ENCODE peak calls at places on chromosomes 12 and 14, in nine cellular contexts. V is stomach, G is choroid plexus epithelial cell, I is osteoblast, P is HCT116, R is left ventricle myocardium inferior, Q is adrenal gland, X is tibial nerve, W is right atrium auricular region. M is an unnamed sample.
A peak's percentile ranks its signal among the peaks of the same experiment; 100 is the strongest.

GRCh38 chr12:65740873-65741600 is 83.2 kb upstream of the HMGA2 start:
- DNase-seq in V (peak; percentile 83), G (peak; percentile 87), I (peak; percentile 99), P (no peak), R (peak; percentile 81), Q (peak; percentile 52), X (peak; percentile 71), W (no peak), M (peak; percentile 68)

GRCh38 chr12:21940972-21941521 is at the start of gene ABCC9:
- DNase-seq in V (peak; percentile 28), G (peak; percentile 29), I (peak; percentile 58), P (no peak), R (peak; percentile 68), Q (peak; percentile 45), X (peak; percentile 40), W (peak; percentile 62), M (peak; percentile 59)

GRCh38 chr14:68705741-68706283 is 87.1 kb downstream of the ZFP36L1 start:
- DNase-seq in V (peak; percentile 76), G (no peak), I (no peak), P (no peak), R (no peak), Q (no peak), X (no peak), W (no peak), M (no peak)

GRCh38 chr14:99756796-99757195 is 36.4 kb upstream of the EML1 start:
- DNase-seq in V (no peak), G (no peak), I (peak; percentile 50), P (no peak), R (no peak), Q (no peak), X (no peak), W (no peak), M (no peak)

GRCh38 chr12:96529912-96530311 is 40.5 kb downstream of the CFAP54 start:
- DNase-seq in V (no peak), G (no peak), I (no peak), P (no peak), R (no peak), Q (no peak), X (no peak), W (no peak), M (no peak)

GRCh38 chr12:3988519-3989217 is 115.5 kb upstream of the PARP11 start:
- DNase-seq in V (no peak), G (no peak), I (no peak), P (no peak), R (no peak), Q (no peak), X (no peak), W (no peak), M (no peak)

GRCh38 chr14:87813211-87813610 is 179.8 kb downstream of the GALC start:
- DNase-seq in V (no peak), G (no peak), I (no peak), P (no peak), R (no peak), Q (no peak), X (no peak), W (no peak), M (no peak)

GRCh38 chr14:75566752-75567151 is 11.7 kb upstream of the FLVCR2 start:
- DNase-seq in V (no peak), G (no peak), I (no peak), P (no peak), R (no peak), Q (no peak), X (no peak), W (no peak), M (no peak)

GRCh38 chr12:61750604-61751003 is 509.6 kb upstream of the USP15 start:
- DNase-seq in V (no peak), G (peak; percentile 8), I (no peak), P (no peak), R (no peak), Q (no peak), X (no peak), W (no peak), M (no peak)

GRCh38 chr12:130719263-130719892 is 3.3 kb upstream of the RIMBP2 start:
- DNase-seq in V (no peak), G (no peak), I (no peak), P (no peak), R (no peak), Q (no peak), X (no peak), W (no peak), M (no peak)

GRCh38 chr12:107130830-107131760 is 37.7 kb upstream of the CRY1 start:
- DNase-seq in V (no peak), G (no peak), I (no peak), P (no peak), R (no peak), Q (no peak), X (no peak), W (no peak), M (no peak)

GRCh38 chr12:107131832-107132616 is 38.7 kb upstream of the CRY1 start:
- DNase-seq in V (no peak), G (peak; percentile 79), I (peak; percentile 87), P (peak; percentile 44), R (no peak), Q (peak; percentile 28), X (peak; percentile 60), W (no peak), M (peak; percentile 84)

GRCh38 chr12:107134558-107134957 is 41.2 kb upstream of the CRY1 start:
- DNase-seq in V (no peak), G (no peak), I (no peak), P (peak; percentile 75), R (no peak), Q (no peak), X (no peak), W (no peak), M (no peak)

GRCh38 chr12:107135177-107135576 is 41.8 kb upstream of the CRY1 start:
- DNase-seq in V (no peak), G (no peak), I (peak; percentile 58), P (no peak), R (no peak), Q (no peak), X (no peak), W (no peak), M (no peak)

DNA sequence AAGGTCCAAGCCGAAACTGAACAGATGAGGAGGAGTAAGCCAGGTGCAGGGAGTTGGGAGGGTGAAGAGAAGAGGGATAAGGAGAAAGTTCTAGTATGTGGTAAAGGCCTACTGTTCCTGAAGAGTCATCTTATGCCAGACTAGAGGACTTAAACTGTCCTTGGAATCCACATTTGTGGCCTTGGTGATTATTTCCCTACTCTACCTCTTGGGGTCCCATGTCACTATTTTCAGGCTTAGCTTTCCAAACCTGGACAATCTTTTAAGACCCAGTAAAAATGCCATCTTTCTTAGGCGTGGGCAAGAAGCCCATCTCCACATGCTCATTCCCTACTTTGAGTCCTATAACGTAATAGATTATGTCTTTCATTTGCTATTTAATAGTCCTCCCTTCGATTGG is 40.1 kb upstream of the CRY1 start:
- DNase-seq in V (no peak), G (no peak), I (no peak), P (no peak), R (no peak), Q (no peak), X (no peak), W (no peak), M (no peak)
- TF ChIP-seq CTCF in V (no peak), G (peak; percentile 9), I (no peak), P (no peak), R (no peak), Q (no peak), X (no peak), W (no peak), M (no peak)

GRCh38 chr12:72272731-72273498 is 745 bp downstream of the TRHDE start:
- DNase-seq in V (no peak), G (peak; percentile 55), I (peak; percentile 88), P (no peak), R (no peak), Q (no peak), X (no peak), W (no peak), M (no peak)

GRCh38 chr12:72273499-72273837 is 1.3 kb downstream of the TRHDE start:
- DNase-seq in V (no peak), G (no peak), I (no peak), P (no peak), R (no peak), Q (no peak), X (no peak), W (no peak), M (no peak)

GRCh38 chr12:72275551-72275950 is 3.4 kb downstream of the TRHDE start:
- DNase-seq in V (no peak), G (no peak), I (no peak), P (no peak), R (no peak), Q (no peak), X (no peak), W (no peak), M (no peak)

GRCh38 chr12:72274926-72275325 is 2.8 kb downstream of the TRHDE start:
- DNase-seq in V (no peak), G (peak; percentile 83), I (no peak), P (no peak), R (no peak), Q (no peak), X (no peak), W (no peak), M (peak; percentile 24)

DNA sequence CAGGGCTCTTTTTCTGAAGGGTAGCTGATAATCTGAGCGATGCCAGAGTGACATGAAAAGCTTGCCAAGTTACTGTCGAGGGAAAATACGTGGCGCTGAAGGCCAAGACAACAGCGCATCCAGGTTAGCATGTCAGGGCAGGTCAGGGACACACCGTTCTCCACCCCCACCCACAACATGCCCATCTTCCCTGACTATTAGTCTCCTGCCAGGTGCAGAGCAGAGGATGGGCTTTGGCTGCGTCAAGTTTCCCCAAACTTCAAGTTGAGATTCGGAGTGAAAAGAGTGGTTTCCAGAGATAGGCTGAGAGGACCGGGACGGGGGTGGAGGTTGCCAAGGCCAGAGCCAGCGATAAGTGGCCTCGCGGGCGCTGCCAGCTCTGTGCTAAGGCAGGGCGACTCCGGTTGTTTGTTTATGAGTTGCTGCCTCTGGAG is 1.7 kb downstream of the TRHDE start:
- DNase-seq in V (no peak), G (no peak), I (peak; percentile 78), P (no peak), R (no peak), Q (no peak), X (no peak), W (peak; percentile 59), M (no peak)
- H3K4me3 ChIP-seq in V (peak overlapping the region; percentile 66), G (peak overlapping the region; percentile 77), I (peak overlapping the region; percentile 78), P (peak overlapping the region; percentile 59), R (peak overlapping the region; percentile 66), Q (no peak overlapping the region), X (no peak overlapping the region), W (peak overlapping the region; percentile 51), M (no peak overlapping the region)

DNA sequence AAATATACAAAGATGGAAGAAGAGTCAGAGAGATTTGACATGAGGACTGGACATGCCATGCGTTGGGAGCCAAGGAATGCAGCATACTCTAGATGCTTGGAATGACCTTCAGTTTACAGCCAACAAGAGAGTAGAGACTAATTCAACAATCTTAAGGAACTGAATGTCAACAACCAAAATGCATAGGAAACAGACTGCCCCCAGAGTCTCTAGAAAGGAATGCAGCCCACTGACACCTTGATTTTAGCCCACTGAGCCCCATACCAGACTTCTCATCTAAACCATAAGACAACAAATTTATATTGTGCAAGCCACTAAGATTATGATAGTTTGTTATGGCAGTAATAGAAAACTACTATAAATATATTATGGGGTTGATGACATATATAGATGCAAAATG is 611.2 kb downstream of the RPS29 start:
- DNase-seq in V (no peak), G (no peak), I (no peak), P (no peak), R (no peak), Q (no peak), X (no peak), W (no peak), M (no peak)
- TF ChIP-seq CTCF in V (no peak), G (no peak), I (no peak), P (no peak), R (no peak), Q (no peak), X (no peak), W (no peak), M (no peak)

GRCh38 chr14:95127531-95127911 is 29.8 kb downstream of the DICER1 start:
- DNase-seq in V (no peak), G (no peak), I (no peak), P (no peak), R (no peak), Q (no peak), X (no peak), W (no peak), M (no peak)
- H3K4me3 ChIP-seq in V (no peak overlapping the region), G (no peak overlapping the region), I (no peak overlapping the region), P (no peak overlapping the region), R (no peak overlapping the region), Q (no peak overlapping the region), X (no peak overlapping the region), W (no peak overlapping the region), M (no peak overlapping the region)